ENCODE peak calls at places on chromosomes 4 and X, in nine cellular contexts. One of them, this sample, is unnamed.

GRCh38 chrX:40411350-40412111 is 169.2 kb upstream of the ATP6AP2 start:
- DNase-seq in upper lobe of left lung: no peak
- DNase-seq in HCT116: no peak
- DNase-seq in endothelial cell of umbilical vein: no peak
- DNase-seq in sigmoid colon: no peak
- DNase-seq in GM23338: peak
- DNase-seq in suprapubic skin: no peak
- DNase-seq in K562: peak
- DNase-seq in HL-60: peak
- DNase-seq in this sample: no peak

GRCh38 chr4:42618018-42618417 is 38.9 kb downstream of the ATP8A1 start:
- DNase-seq in suprapubic skin: no peak
- DNase-seq in K562: no peak
- DNase-seq in HL-60: no peak
- DNase-seq in sigmoid colon: no peak
- DNase-seq in HCT116: no peak
- DNase-seq in upper lobe of left lung: no peak
- DNase-seq in endothelial cell of umbilical vein: no peak
- DNase-seq in GM23338: no peak
- DNase-seq in this sample: no peak

GRCh38 chrX:23554304-23554703 is 113.0 kb upstream of the PRDX4 start:
- DNase-seq in HCT116: peak
- DNase-seq in GM23338: peak
- DNase-seq in suprapubic skin: no peak
- DNase-seq in HL-60: peak
- DNase-seq in endothelial cell of umbilical vein: peak
- DNase-seq in upper lobe of left lung: no peak
- DNase-seq in K562: peak
- DNase-seq in sigmoid colon: no peak
- DNase-seq in this sample: no peak

GRCh38 chr4:163663454-163664225 is 169.2 kb downstream of the TMA16 start:
- DNase-seq in suprapubic skin: no peak
- DNase-seq in endothelial cell of umbilical vein: no peak
- DNase-seq in sigmoid colon: no peak
- DNase-seq in HCT116: no peak
- DNase-seq in GM23338: no peak
- DNase-seq in HL-60: no peak
- DNase-seq in K562: no peak
- DNase-seq in upper lobe of left lung: no peak
- DNase-seq in this sample: no peak

GRCh38 chr4:10951306-10951705 is 266.7 kb upstream of the CLNK start:
- DNase-seq in sigmoid colon: no peak
- DNase-seq in upper lobe of left lung: no peak
- DNase-seq in K562: no peak
- DNase-seq in HL-60: no peak
- DNase-seq in endothelial cell of umbilical vein: no peak
- DNase-seq in HCT116: no peak
- DNase-seq in suprapubic skin: no peak
- DNase-seq in GM23338: no peak
- DNase-seq in this sample: no peak

GRCh38 chrX:75067931-75068330 is 88.2 kb downstream of the ABCB7 start:
- DNase-seq in upper lobe of left lung: no peak
- DNase-seq in HCT116: no peak
- DNase-seq in endothelial cell of umbilical vein: no peak
- DNase-seq in GM23338: no peak
- DNase-seq in K562: no peak
- DNase-seq in HL-60: no peak
- DNase-seq in sigmoid colon: no peak
- DNase-seq in suprapubic skin: no peak
- DNase-seq in this sample: no peak

GRCh38 chrX:129777218-129777768 is 2.5 kb upstream of the SASH3 start:
- DNase-seq in endothelial cell of umbilical vein: peak
- DNase-seq in upper lobe of left lung: peak
- DNase-seq in HCT116: no peak
- DNase-seq in K562: no peak
- DNase-seq in GM23338: no peak
- DNase-seq in suprapubic skin: no peak
- DNase-seq in HL-60: peak
- DNase-seq in sigmoid colon: no peak
- DNase-seq in this sample: peak

GRCh38 chr4:168859888-168860694 is 150.0 kb downstream of the CBR4 start:
- DNase-seq in HL-60: no peak
- DNase-seq in upper lobe of left lung: no peak
- DNase-seq in GM23338: no peak
- DNase-seq in suprapubic skin: no peak
- DNase-seq in HCT116: no peak
- DNase-seq in K562: no peak
- DNase-seq in sigmoid colon: no peak
- DNase-seq in endothelial cell of umbilical vein: no peak
- DNase-seq in this sample: no peak

GRCh38 chr4:154928640-154929257 is 147.7 kb downstream of the RBM46 start:
- DNase-seq in suprapubic skin: no peak
- DNase-seq in upper lobe of left lung: no peak
- DNase-seq in K562: no peak
- DNase-seq in sigmoid colon: no peak
- DNase-seq in HCT116: peak
- DNase-seq in HL-60: no peak
- DNase-seq in endothelial cell of umbilical vein: peak
- DNase-seq in GM23338: peak
- DNase-seq in this sample: no peak

DNA sequence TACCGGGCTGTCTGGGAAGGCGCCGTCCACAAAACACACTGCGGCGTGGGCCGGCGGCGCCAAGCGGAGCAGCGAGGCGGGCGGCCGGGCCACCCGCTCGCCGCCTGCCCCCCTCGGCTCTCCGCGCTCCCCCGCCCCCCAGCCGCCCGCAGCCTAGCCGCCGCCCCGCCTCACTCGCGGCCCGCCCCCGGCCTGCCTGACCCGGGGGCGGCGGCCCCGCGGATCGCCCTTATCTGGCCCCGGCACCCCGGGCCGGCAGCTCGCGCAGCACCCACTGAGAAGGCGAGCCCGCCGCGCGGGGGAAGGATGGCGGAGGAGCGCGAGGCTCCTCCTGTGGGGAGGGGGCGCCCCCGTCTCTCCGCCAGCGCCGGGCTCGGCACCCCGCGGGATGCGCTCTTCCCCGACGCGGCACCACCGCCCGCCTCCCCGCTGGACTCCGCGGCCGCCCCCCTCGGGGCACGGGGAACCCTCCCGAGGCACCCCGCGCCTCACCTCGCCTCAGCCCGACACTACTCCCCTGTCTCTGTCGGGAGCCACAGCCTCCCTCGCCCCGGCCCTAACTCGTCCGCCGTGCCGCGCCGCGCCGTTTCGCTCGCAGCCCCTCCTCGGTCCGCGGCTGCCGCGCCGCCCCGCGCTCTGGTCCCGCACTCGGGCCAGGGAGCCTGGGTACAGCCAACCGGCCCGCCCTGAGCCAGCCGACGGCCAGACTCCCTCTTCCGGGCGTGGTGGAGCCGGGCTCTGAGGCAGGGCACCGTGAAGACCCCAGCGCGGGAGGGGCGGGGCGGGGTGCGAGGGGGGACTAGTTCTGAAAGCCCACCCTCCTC is 564 bp downstream of the ATP11C start:
- DNase-seq in GM23338: peak
- DNase-seq in upper lobe of left lung: peak
- DNase-seq in K562: peak
- DNase-seq in suprapubic skin: peak
- DNase-seq in sigmoid colon: peak
- DNase-seq in endothelial cell of umbilical vein: peak
- DNase-seq in HL-60: no peak
- DNase-seq in HCT116: no peak
- DNase-seq in this sample: peak
- TF ChIP-seq POLR2AphosphoS5 in GM23338: no peak
- TF ChIP-seq POLR2AphosphoS5 in upper lobe of left lung: peak
- TF ChIP-seq POLR2AphosphoS5 in K562: peak
- TF ChIP-seq POLR2AphosphoS5 in suprapubic skin: no peak
- TF ChIP-seq POLR2AphosphoS5 in sigmoid colon: no peak
- TF ChIP-seq POLR2AphosphoS5 in endothelial cell of umbilical vein: peak
- TF ChIP-seq POLR2AphosphoS5 in HL-60: no peak
- TF ChIP-seq POLR2AphosphoS5 in HCT116: peak
- TF ChIP-seq POLR2AphosphoS5 in this sample: no peak

DNA sequence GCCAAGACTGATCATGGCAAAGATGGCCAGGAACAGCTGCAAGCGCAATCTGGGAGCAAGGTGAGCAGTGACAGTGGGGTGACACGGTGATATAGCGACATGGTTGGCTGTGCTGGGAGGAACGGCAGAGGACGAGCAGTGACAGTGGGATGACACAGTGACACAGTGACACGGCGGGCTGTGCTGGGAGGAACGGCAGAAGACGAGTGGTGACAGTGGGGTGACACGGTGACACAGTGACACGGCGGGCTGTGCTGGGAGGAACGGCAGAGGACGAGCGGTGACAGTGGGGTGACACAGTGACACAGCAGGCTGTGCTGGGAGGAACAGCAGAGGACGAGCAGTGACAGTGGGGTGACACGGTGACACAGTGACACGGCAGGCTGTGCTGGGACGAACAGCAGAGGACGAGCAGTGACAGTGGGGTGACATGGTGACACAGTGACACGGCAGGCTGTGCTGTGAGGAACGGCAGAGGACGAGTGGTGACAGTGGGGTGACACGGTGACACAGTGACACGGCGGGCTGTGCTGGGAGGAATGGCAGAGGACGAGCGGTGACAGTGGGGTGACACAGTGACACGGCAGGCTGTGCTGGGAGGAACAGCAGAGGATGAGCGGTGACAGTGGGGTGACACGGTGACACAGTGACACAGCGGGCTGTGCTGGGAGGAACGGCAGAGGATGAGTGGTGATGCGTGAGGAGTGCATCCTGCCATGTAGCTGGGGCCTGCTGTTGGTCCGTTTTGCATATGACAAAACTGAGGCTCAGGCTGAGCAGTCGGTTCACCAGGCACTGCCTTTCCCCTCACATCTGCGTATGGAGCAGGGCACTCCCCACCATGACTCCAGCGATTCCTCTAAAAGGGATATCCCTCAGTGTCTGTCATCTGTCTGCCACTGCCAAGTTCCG is 36.0 kb upstream of the MXD4 start:
- DNase-seq in HL-60: no peak
- DNase-seq in upper lobe of left lung: no peak
- DNase-seq in endothelial cell of umbilical vein: no peak
- DNase-seq in K562: no peak
- DNase-seq in GM23338: no peak
- DNase-seq in HCT116: no peak
- DNase-seq in suprapubic skin: no peak
- DNase-seq in sigmoid colon: no peak
- DNase-seq in this sample: peak
- H3K4me3 ChIP-seq in HL-60: no peak
- H3K4me3 ChIP-seq in upper lobe of left lung: no peak
- H3K4me3 ChIP-seq in endothelial cell of umbilical vein: no peak
- H3K4me3 ChIP-seq in K562: no peak
- H3K4me3 ChIP-seq in GM23338: no peak
- H3K4me3 ChIP-seq in HCT116: no peak
- H3K4me3 ChIP-seq in suprapubic skin: no peak
- H3K4me3 ChIP-seq in sigmoid colon: no peak
- H3K4me3 ChIP-seq in this sample: no peak

DNA sequence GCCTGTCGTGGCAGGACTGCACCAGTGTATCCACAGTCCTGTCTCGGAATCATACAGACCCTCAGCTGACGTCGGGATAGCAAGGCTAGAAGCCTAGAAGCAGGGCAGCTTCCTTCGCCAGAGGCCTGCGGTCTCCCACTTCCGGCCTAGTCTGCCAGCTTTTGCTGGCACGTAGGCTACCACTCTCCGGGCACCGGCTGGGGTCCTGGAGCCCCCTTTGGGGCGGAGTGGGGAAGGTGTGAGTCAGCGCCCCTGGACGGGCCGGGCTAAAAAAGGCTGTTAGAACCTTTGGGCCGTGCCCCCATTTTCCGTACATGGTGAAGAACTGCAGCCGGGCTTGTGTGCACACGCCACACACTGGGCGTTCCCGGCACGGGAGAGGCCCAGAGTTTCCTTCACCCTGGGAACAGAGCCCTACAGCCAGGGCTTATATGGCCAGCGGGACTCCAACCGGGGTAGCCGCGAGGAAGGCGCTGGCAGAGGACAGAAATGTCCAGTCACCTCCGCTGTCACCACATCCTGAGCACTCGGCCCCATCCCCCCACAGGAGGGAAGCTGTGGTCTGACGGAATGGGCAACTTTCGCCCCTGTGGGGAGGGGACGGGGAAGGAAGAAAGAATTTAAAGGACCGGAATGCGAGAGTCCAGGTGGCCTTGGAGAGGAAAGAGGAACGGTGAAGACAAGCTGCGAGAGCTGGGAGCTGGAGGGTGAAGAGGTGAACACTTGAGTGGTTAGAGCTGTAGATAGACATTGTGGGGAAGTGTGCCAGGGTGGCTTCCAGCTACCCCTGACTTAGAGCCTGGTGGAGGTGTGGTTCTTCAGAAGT is 4.6 kb downstream of the MAGIX start:
- DNase-seq in HL-60: peak
- DNase-seq in endothelial cell of umbilical vein: peak
- DNase-seq in HCT116: no peak
- DNase-seq in upper lobe of left lung: peak
- DNase-seq in GM23338: peak
- DNase-seq in suprapubic skin: peak
- DNase-seq in K562: peak
- DNase-seq in sigmoid colon: peak
- DNase-seq in this sample: peak
- TF ChIP-seq POLR2AphosphoS5 in HL-60: peak
- TF ChIP-seq POLR2AphosphoS5 in endothelial cell of umbilical vein: peak
- TF ChIP-seq POLR2AphosphoS5 in HCT116: peak
- TF ChIP-seq POLR2AphosphoS5 in upper lobe of left lung: peak
- TF ChIP-seq POLR2AphosphoS5 in GM23338: no peak
- TF ChIP-seq POLR2AphosphoS5 in suprapubic skin: no peak
- TF ChIP-seq POLR2AphosphoS5 in K562: peak
- TF ChIP-seq POLR2AphosphoS5 in sigmoid colon: peak
- TF ChIP-seq POLR2AphosphoS5 in this sample: peak

GRCh38 chr4:3267576-3268394 is 18.8 kb downstream of the MSANTD1 start:
- DNase-seq in GM23338: no peak
- DNase-seq in K562: no peak
- DNase-seq in suprapubic skin: no peak
- DNase-seq in HCT116: no peak
- DNase-seq in sigmoid colon: peak
- DNase-seq in endothelial cell of umbilical vein: no peak
- DNase-seq in upper lobe of left lung: no peak
- DNase-seq in HL-60: no peak
- DNase-seq in this sample: no peak

GRCh38 chr4:3266076-3266475 is 17.1 kb downstream of the MSANTD1 start:
- DNase-seq in HCT116: no peak
- DNase-seq in suprapubic skin: no peak
- DNase-seq in GM23338: no peak
- DNase-seq in HL-60: no peak
- DNase-seq in K562: no peak
- DNase-seq in sigmoid colon: peak
- DNase-seq in endothelial cell of umbilical vein: no peak
- DNase-seq in upper lobe of left lung: no peak
- DNase-seq in this sample: peak

GRCh38 chr4:3262208-3263052 is 13.5 kb downstream of the MSANTD1 start:
- DNase-seq in suprapubic skin: no peak
- DNase-seq in HL-60: no peak
- DNase-seq in GM23338: no peak
- DNase-seq in sigmoid colon: peak
- DNase-seq in K562: no peak
- DNase-seq in HCT116: no peak
- DNase-seq in upper lobe of left lung: peak
- DNase-seq in endothelial cell of umbilical vein: no peak
- DNase-seq in this sample: peak

GRCh38 chr4:3261411-3262207 is 12.7 kb downstream of the MSANTD1 start:
- DNase-seq in GM23338: no peak
- DNase-seq in K562: no peak
- DNase-seq in HCT116: no peak
- DNase-seq in upper lobe of left lung: peak
- DNase-seq in endothelial cell of umbilical vein: no peak
- DNase-seq in suprapubic skin: no peak
- DNase-seq in HL-60: no peak
- DNase-seq in sigmoid colon: no peak
- DNase-seq in this sample: peak

GRCh38 chr4:3263053-3263958 is 14.3 kb downstream of the MSANTD1 start:
- DNase-seq in HCT116: no peak
- DNase-seq in suprapubic skin: no peak
- DNase-seq in HL-60: no peak
- DNase-seq in upper lobe of left lung: peak
- DNase-seq in GM23338: no peak
- DNase-seq in K562: no peak
- DNase-seq in endothelial cell of umbilical vein: no peak
- DNase-seq in sigmoid colon: peak
- DNase-seq in this sample: no peak
- H3K4me3 ChIP-seq in HCT116: no peak
- H3K4me3 ChIP-seq in suprapubic skin: no peak
- H3K4me3 ChIP-seq in HL-60: no peak
- H3K4me3 ChIP-seq in upper lobe of left lung: no peak
- H3K4me3 ChIP-seq in GM23338: no peak
- H3K4me3 ChIP-seq in K562: no peak
- H3K4me3 ChIP-seq in endothelial cell of umbilical vein: no peak
- H3K4me3 ChIP-seq in sigmoid colon: no peak
- H3K4me3 ChIP-seq in this sample: no peak

This sample was measured in breast epithelium.